ENCODE peak calls at places on chromosomes 4 and X, in seven cellular contexts. C is right lobe of liver, I is mammary epithelial cell, D is esophagus squamous epithelium, P is astrocyte of the spinal cord, L is body of pancreas, Y is stomach. R is an unnamed sample.

GRCh38 chr4:185811509-185812364 is at the start of gene SORBS2:
- DNase-seq in L (peak), Y (peak), P (peak), C (peak), D (no peak), I (peak), R (peak)

GRCh38 chrX:1086444-1087409 is 125.7 kb downstream of the CRLF2 start:
- DNase-seq in P (no peak), C (no peak), Y (no peak), D (no peak), I (peak), L (no peak), R (no peak)

GRCh38 chrX:13432776-13433605 is 113.1 kb upstream of the ATXN3L start:
- DNase-seq in I (no peak), L (no peak), Y (no peak), D (no peak), C (no peak), P (peak), R (no peak)

GRCh38 chrX:121876316-121876715 is 828.9 kb downstream of the GLUD2 start:
- DNase-seq in P (peak), L (no peak), Y (no peak), C (no peak), D (no peak), I (peak), R (no peak)

GRCh38 chrX:110170029-110170428 is 147.9 kb downstream of the AMMECR1 start:
- DNase-seq in C (no peak), P (no peak), I (no peak), D (no peak), Y (no peak), L (no peak), R (no peak)

GRCh38 chr4:89562715-89563114 is 255.1 kb upstream of the GPRIN3 start:
- DNase-seq in D (no peak), I (no peak), L (no peak), C (no peak), Y (no peak), P (no peak), R (no peak)

GRCh38 chr4:110970642-110971041 is 347.8 kb upstream of the PITX2 start:
- DNase-seq in D (no peak), Y (peak), L (peak), I (peak), C (peak), P (peak), R (no peak)

GRCh38 chr4:2172627-2173231 is 69.2 kb downstream of the HAUS3 start:
- DNase-seq in C (no peak), P (no peak), D (no peak), Y (no peak), L (no peak), I (no peak), R (no peak)

GRCh38 chr4:150746156-150746555 is 164.2 kb downstream of the MAB21L2 start:
- DNase-seq in P (peak), I (no peak), L (no peak), C (no peak), D (no peak), Y (no peak), R (no peak)

GRCh38 chr4:182427530-182427929 is 184.3 kb downstream of the TENM3 start:
- DNase-seq in L (no peak), D (no peak), I (no peak), P (peak), Y (no peak), C (no peak), R (no peak)

GRCh38 chrX:53483838-53484420 is 49.8 kb upstream of the HSD17B10 start:
- DNase-seq in Y (no peak), I (peak), D (no peak), C (no peak), P (peak), L (no peak), R (no peak)

GRCh38 chr4:56055027-56055976 is 106.6 kb downstream of the CEP135 start:
- DNase-seq in L (no peak), I (no peak), D (no peak), P (no peak), C (no peak), Y (no peak), R (no peak)

DNA sequence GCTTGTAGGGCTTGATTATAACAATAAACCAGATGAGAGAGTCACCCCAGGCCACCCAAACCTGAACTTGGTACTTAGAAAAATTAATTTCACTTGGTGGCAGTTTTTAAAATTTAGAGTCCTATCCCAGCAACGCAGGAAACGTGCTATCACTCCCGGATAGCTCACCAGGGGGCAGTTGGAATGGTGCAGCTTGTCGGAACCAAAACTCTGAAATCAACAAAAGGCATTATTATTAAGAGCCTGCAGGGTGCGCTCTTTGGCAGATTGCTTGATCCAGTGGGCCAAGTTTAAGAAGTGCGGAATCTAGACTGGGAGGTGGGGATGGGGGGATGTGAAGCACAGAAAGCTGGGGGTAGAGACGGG is 2.4 kb downstream of the FRAS1 start:
- DNase-seq in C (peak), D (no peak), Y (peak), I (peak), L (peak), P (peak), R (peak)
- TF ChIP-seq CTCF in C (peak), D (peak), Y (no peak), I (peak), L (peak), P (peak), R (peak)

GRCh38 chr4:168879178-168879577 is 130.9 kb downstream of the CBR4 start:
- DNase-seq in D (no peak), C (no peak), Y (no peak), I (no peak), L (no peak), P (no peak), R (no peak)
- H3K4me3 ChIP-seq in D (no peak), C (no peak), Y (no peak), I (no peak), L (no peak), P (no peak), R (no peak)

GRCh38 chr4:25827373-25827772 is 35.4 kb downstream of the SEL1L3 start:
- DNase-seq in Y (no peak), L (no peak), P (no peak), I (no peak), C (no peak), D (no peak), R (no peak)

GRCh38 chr4:25827897-25828296 is 34.9 kb downstream of the SEL1L3 start:
- DNase-seq in C (no peak), L (no peak), D (no peak), P (no peak), Y (no peak), I (no peak), R (no peak)

GRCh38 chr4:25823632-25824031 is 39.2 kb downstream of the SEL1L3 start:
- DNase-seq in L (no peak), C (no peak), Y (no peak), D (no peak), P (no peak), I (no peak), R (no peak)

GRCh38 chr4:25821899-25822298 is 40.9 kb downstream of the SEL1L3 start:
- DNase-seq in D (no peak), C (no peak), P (no peak), Y (no peak), L (no peak), I (no peak), R (no peak)

GRCh38 chr4:25826074-25826752 is 36.6 kb downstream of the SEL1L3 start:
- DNase-seq in D (no peak), Y (no peak), P (no peak), L (no peak), I (no peak), C (no peak), R (peak)
- TF ChIP-seq CTCF in D (no peak), Y (no peak), P (no peak), L (no peak), I (no peak), C (no peak), R (no peak)

GRCh38 chr4:25872851-25873631 is 10.3 kb upstream of the SEL1L3 start:
- DNase-seq in L (no peak), P (no peak), Y (no peak), C (no peak), D (no peak), I (no peak), R (no peak)
- H3K4me3 ChIP-seq in L (no peak), P (no peak), Y (no peak), C (no peak), D (no peak), I (no peak), R (no peak)

GRCh38 chrX:156004740-156005139 is 7.2 kb downstream of the IL9R start:
- DNase-seq in C (no peak), P (no peak), I (no peak), L (no peak), D (no peak), Y (no peak), R (no peak)
- TF ChIP-seq CTCF in C (no peak), P (no peak), I (no peak), L (no peak), D (no peak), Y (no peak), R (no peak)

GRCh38 chr4:143381171-143382118 is 44.8 kb downstream of the GAB1 start:
- DNase-seq in C (peak), Y (peak), P (peak), D (no peak), L (peak), I (peak), R (peak)
- H3K4me3 ChIP-seq in C (no peak), Y (no peak), P (no peak), D (no peak), L (no peak), I (no peak), R (no peak)

R was measured in LNCaP clone FGC.